ENCODE peak calls at places on chromosomes 1 and 21, in six cellular contexts. L is NCI-H526; C is activated CD8-positive, alpha-beta memory T cell treated with anti-CD3 and anti-CD28 coated beads for 24 hours; Z is mesenchymal stem cell; K is ELF-1; I is foreskin fibroblast. R is an unnamed sample.

GRCh38 chr1:151831605-151832004 is at the start of gene RORC:
- DNase-seq in L (no peak), C (no peak), Z (no peak), K (no peak), I (no peak), R (no peak)

GRCh38 chr21:44351535-44352252 is 1.7 kb upstream of the TRPM2 start:
- DNase-seq in L (no peak), C (no peak), Z (no peak), K (no peak), I (no peak), R (no peak)

GRCh38 chr1:228102791-228103620 is at the start of gene C1orf35:
- DNase-seq in L (peak), C (peak), Z (peak), K (peak), I (peak), R (peak)

GRCh38 chr1:236724049-236724448 is 37.8 kb downstream of the ACTN2 start:
- DNase-seq in L (no peak), C (no peak), Z (no peak), K (no peak), I (no peak), R (no peak)

GRCh38 chr1:204670152-204670927 is 15.2 kb downstream of the LRRN2 start:
- DNase-seq in L (no peak), C (no peak), Z (peak), K (no peak), I (peak), R (peak)

GRCh38 chr1:82686774-82687173 is 886.0 kb downstream of the ADGRL2 start:
- DNase-seq in L (no peak), C (no peak), Z (no peak), K (no peak), I (no peak), R (no peak)

GRCh38 chr1:150877220-150877516 is 769 bp upstream of the ARNT start:
- DNase-seq in L (peak), C (no peak), Z (no peak), K (peak), I (no peak), R (no peak)

GRCh38 chr1:235511470-235512240 is 7.4 kb upstream of the B3GALNT2 start:
- DNase-seq in L (no peak), C (no peak), Z (peak), K (peak), I (no peak), R (no peak)

GRCh38 chr1:209305221-209305954 is 278.1 kb upstream of the CAMK1G start:
- DNase-seq in L (no peak), C (no peak), Z (no peak), K (peak), I (no peak), R (no peak)

GRCh38 chr1:175881571-175881970 is 138.2 kb upstream of the TNR start:
- DNase-seq in L (peak), C (no peak), Z (no peak), K (peak), I (no peak), R (no peak)

GRCh38 chr1:64940026-64940425 is 26.3 kb downstream of the JAK1 start:
- DNase-seq in L (peak), C (no peak), Z (no peak), K (no peak), I (no peak), R (no peak)

R was measured in fibroblast of villous mesenchyme.